ENCODE peak calls at places on chromosomes 12 and 14, in ten cellular contexts. K, N, Q, X, I, T, P, L, H and Z are unnamed samples.

GRCh38 chr14:31090872-31091764 is 64.9 kb upstream of the STRN3 start:
- DNase-seq in K (no peak), N (peak; percentile 16), Q (no peak), X (no peak), I (peak; percentile 84), T (no peak), P (peak; percentile 84), L (no peak), H (peak; percentile 9), Z (no peak)

GRCh38 chr12:1518763-1519516 is 75.4 kb downstream of the FBXL14 start:
- DNase-seq in K (peak; percentile 65), N (no peak), Q (peak; percentile 27), X (no peak), I (peak; percentile 86), T (no peak), P (peak; percentile 64), L (no peak), H (peak; percentile 49), Z (no peak)

GRCh38 chr12:6735448-6736191 is 11.8 kb downstream of the COPS7A start:
- DNase-seq in K (peak; percentile 83), N (peak; percentile 52), Q (peak; percentile 76), X (peak; percentile 29), I (peak; percentile 56), T (no peak), P (no peak), L (peak; percentile 52), H (peak; percentile 25), Z (peak; percentile 42)

GRCh38 chr14:100532154-100532915 is 54.9 kb downstream of the BEGAIN start:
- DNase-seq in K (peak; percentile 28), N (peak; percentile 1), Q (no peak), X (peak; percentile 15), I (no peak), T (no peak), P (no peak), L (no peak), H (no peak), Z (peak; percentile 0)

GRCh38 chr12:7142057-7142644 is 12.0 kb downstream of the CLSTN3 start:
- DNase-seq in K (peak; percentile 79), N (no peak), Q (peak; percentile 60), X (peak; percentile 56), I (peak; percentile 56), T (peak; percentile 46), P (peak; percentile 43), L (peak; percentile 79), H (peak; percentile 12), Z (peak; percentile 60)

GRCh38 chr14:47785041-47785440 is 109.6 kb upstream of the MDGA2 start:
- DNase-seq in K (no peak), N (no peak), Q (no peak), X (no peak), I (no peak), T (no peak), P (no peak), L (no peak), H (no peak), Z (no peak)

GRCh38 chr14:102922490-102923200 is at the start of gene AMN:
- DNase-seq in K (no peak), N (no peak), Q (no peak), X (no peak), I (no peak), T (no peak), P (no peak), L (no peak), H (no peak), Z (no peak)

GRCh38 chr14:22220427-22220826 is 368.6 kb downstream of the DAD1 start:
- DNase-seq in K (no peak), N (no peak), Q (no peak), X (no peak), I (no peak), T (no peak), P (no peak), L (no peak), H (no peak), Z (no peak)

GRCh38 chr12:108838194-108839010 is 19.0 kb downstream of the SSH1 start:
- DNase-seq in K (peak; percentile 91), N (peak; percentile 93), Q (peak; percentile 91), X (no peak), I (peak; percentile 100), T (peak; percentile 27), P (peak; percentile 92), L (peak; percentile 84), H (no peak), Z (no peak)

GRCh38 chr14:57362356-57362755 is 28.0 kb upstream of the NAA30 start:
- DNase-seq in K (no peak), N (no peak), Q (no peak), X (no peak), I (peak; percentile 37), T (no peak), P (no peak), L (peak; percentile 49), H (no peak), Z (no peak)

GRCh38 chr12:80151131-80151530 is 51.8 kb downstream of the OTOGL start:
- DNase-seq in K (no peak), N (no peak), Q (no peak), X (no peak), I (no peak), T (no peak), P (no peak), L (no peak), H (no peak), Z (no peak)

GRCh38 chr12:64522316-64522715 is 70.4 kb downstream of the TBK1 start:
- DNase-seq in K (no peak), N (no peak), Q (no peak), X (no peak), I (peak; percentile 38), T (no peak), P (no peak), L (no peak), H (no peak), Z (no peak)

GRCh38 chr14:101474563-101475467 is 86.5 kb upstream of the DIO3 start:
- DNase-seq in K (peak; percentile 41), N (no peak), Q (no peak), X (peak; percentile 13), I (no peak), T (no peak), P (no peak), L (no peak), H (no peak), Z (no peak)

GRCh38 chr12:1791104-1791927 is 29.0 kb upstream of the LRTM2 start:
- DNase-seq in K (no peak), N (peak; percentile 64), Q (peak; percentile 79), X (no peak), I (peak; percentile 63), T (peak; percentile 48), P (peak; percentile 53), L (peak; percentile 56), H (peak; percentile 74), Z (no peak)

GRCh38 chr14:100712490-100712889 is 14.2 kb upstream of the DLK1 start:
- DNase-seq in K (no peak), N (no peak), Q (no peak), X (no peak), I (no peak), T (no peak), P (peak; percentile 58), L (no peak), H (no peak), Z (no peak)

GRCh38 chr12:24039113-24039525 is 89.6 kb upstream of the SOX5 start:
- DNase-seq in K (no peak), N (no peak), Q (no peak), X (no peak), I (no peak), T (no peak), P (no peak), L (no peak), H (no peak), Z (no peak)

GRCh38 chr14:74380172-74380571 is 31.9 kb downstream of the VRTN start:
- DNase-seq in K (no peak), N (no peak), Q (no peak), X (no peak), I (no peak), T (no peak), P (no peak), L (no peak), H (no peak), Z (no peak)

GRCh38 chr12:62481843-62482540 is 15.4 kb downstream of the MON2 start:
- DNase-seq in K (no peak), N (no peak), Q (no peak), X (no peak), I (no peak), T (no peak), P (no peak), L (no peak), H (no peak), Z (no peak)

GRCh38 chr12:64780531-64781373 is 21.5 kb upstream of the GNS start:
- DNase-seq in K (peak; percentile 91), N (peak; percentile 20), Q (peak; percentile 52), X (no peak), I (no peak), T (no peak), P (peak; percentile 56), L (peak; percentile 46), H (peak; percentile 25), Z (peak; percentile 18)

GRCh38 chr12:54251667-54252284 is 28.1 kb downstream of the CBX5 start:
- DNase-seq in K (no peak), N (no peak), Q (peak; percentile 55), X (no peak), I (peak; percentile 54), T (no peak), P (peak; percentile 56), L (no peak), H (peak; percentile 54), Z (no peak)

GRCh38 chr14:88975926-88976325 is 151.5 kb downstream of the TTC8 start:
- DNase-seq in K (no peak), N (no peak), Q (no peak), X (no peak), I (no peak), T (no peak), P (no peak), L (no peak), H (no peak), Z (no peak)

GRCh38 chr12:107491856-107492255 is 193.7 kb upstream of the PWP1 start:
- DNase-seq in K (no peak), N (no peak), Q (no peak), X (no peak), I (no peak), T (no peak), P (no peak), L (no peak), H (no peak), Z (no peak)